ENCODE peak calls at places on chromosomes 4 and X, in seven cellular contexts. A is tibial nerve, X is psoas muscle, G is astrocyte of the spinal cord, S is left lung, J is astrocyte of the cerebellum, D is thyroid gland. M is an unnamed sample.

GRCh38 chr4:8665406-8666360 is 73.1 kb downstream of the CPZ start:
- DNase-seq in G (no peak), D (no peak), J (no peak), A (no peak), X (no peak), S (no peak), M (no peak)

GRCh38 chrX:13216139-13216538 is 103.7 kb downstream of the ATXN3L start:
- DNase-seq in D (no peak), S (no peak), G (no peak), A (no peak), X (no peak), J (no peak), M (no peak)

GRCh38 chr4:84578540-84579409 is 4.2 kb upstream of the CDS1 start:
- DNase-seq in S (no peak), J (peak), D (peak), A (peak), X (no peak), G (peak), M (no peak)

GRCh38 chr4:76626686-76627465 is 191.8 kb downstream of the SHROOM3 start:
- DNase-seq in G (no peak), J (no peak), A (no peak), D (no peak), X (no peak), S (no peak), M (no peak)

GRCh38 chr4:168908093-168908492 is 102.0 kb downstream of the CBR4 start:
- DNase-seq in G (peak), D (no peak), J (peak), X (no peak), S (no peak), A (no peak), M (no peak)

GRCh38 chr4:1474126-1475090 is 68.2 kb upstream of the NKX1-1 start:
- DNase-seq in A (no peak), D (no peak), G (no peak), X (no peak), S (no peak), J (no peak), M (no peak)

GRCh38 chr4:65665951-65666523 is 4.3 kb downstream of the EPHA5 start:
- DNase-seq in J (peak), G (peak), A (no peak), D (no peak), X (no peak), S (no peak), M (no peak)

GRCh38 chr4:142373610-142374009 is 472.5 kb downstream of the INPP4B start:
- DNase-seq in A (no peak), G (peak), X (no peak), D (no peak), J (no peak), S (no peak), M (no peak)

GRCh38 chr4:69497081-69497480 is 1.4 kb upstream of the UGT2B4 start:
- DNase-seq in X (no peak), J (peak), D (no peak), S (no peak), G (peak), A (no peak), M (no peak)

GRCh38 chrX:153779891-153780677 is 757 bp upstream of the SRPK3 start:
- DNase-seq in A (no peak), S (no peak), X (no peak), J (no peak), D (no peak), G (no peak), M (no peak)

GRCh38 chrX:125651426-125651825 is 331.8 kb downstream of the TEX13C start:
- DNase-seq in J (no peak), G (peak), D (no peak), A (no peak), X (no peak), S (no peak), M (no peak)

GRCh38 chr4:91298156-91298700 is 1005.5 kb upstream of the GRID2 start:
- DNase-seq in D (no peak), X (no peak), G (no peak), S (no peak), A (no peak), J (no peak), M (no peak)

GRCh38 chrX:101595739-101596419 is 21.9 kb downstream of the ARMCX6 start:
- DNase-seq in S (no peak), A (peak), D (peak), G (peak), X (no peak), J (peak), M (no peak)

GRCh38 chrX:11196476-11196875 is 85.3 kb downstream of the HCCS start:
- DNase-seq in A (no peak), G (no peak), X (no peak), J (peak), D (no peak), S (no peak), M (no peak)

GRCh38 chr4:7397206-7398103 is 37.3 kb downstream of the PSAPL1 start:
- DNase-seq in G (no peak), J (no peak), X (no peak), D (no peak), A (no peak), S (no peak), M (no peak)

GRCh38 chr4:110681381-110681780 is 58.5 kb upstream of the PITX2 start:
- DNase-seq in G (no peak), X (no peak), S (no peak), A (no peak), J (no peak), D (no peak), M (no peak)

GRCh38 chr4:183801460-183802168 is 103.5 kb upstream of the STOX2 start:
- DNase-seq in S (no peak), D (peak), X (no peak), J (no peak), A (no peak), G (no peak), M (no peak)

GRCh38 chr4:120718979-120719566 is 203.5 kb downstream of the PRDM5 start:
- DNase-seq in S (no peak), D (peak), G (peak), A (no peak), J (peak), X (peak), M (no peak)

GRCh38 chrX:136126892-136127406 is 20.4 kb upstream of the FHL1 start:
- DNase-seq in J (no peak), A (no peak), D (no peak), G (peak), S (no peak), X (no peak), M (no peak)

GRCh38 chr4:92215471-92215870 is 88.3 kb upstream of the GRID2 start:
- DNase-seq in A (no peak), G (no peak), X (no peak), J (no peak), D (no peak), S (no peak), M (no peak)

GRCh38 chrX:104324871-104325585 is 70.3 kb upstream of the ESX1 start:
- DNase-seq in G (no peak), X (no peak), A (no peak), D (no peak), S (no peak), J (no peak), M (no peak)

GRCh38 chr4:151226004-151226932 is 50.7 kb upstream of the PRSS48 start:
- DNase-seq in G (peak), A (no peak), D (no peak), J (peak), X (no peak), S (no peak), M (no peak)

GRCh38 chrX:134721766-134722532 is 63.7 kb upstream of the PLAC1 start:
- DNase-seq in S (no peak), A (no peak), J (no peak), G (no peak), D (no peak), X (no peak), M (no peak)

GRCh38 chrX:19825271-19825670 is 62.1 kb downstream of the SH3KBP1 start:
- DNase-seq in J (no peak), G (no peak), A (no peak), S (no peak), D (no peak), X (no peak), M (no peak)

GRCh38 chrX:9597361-9598035 is 132.6 kb downstream of the TBL1X start:
- DNase-seq in S (no peak), X (no peak), A (no peak), J (no peak), G (no peak), D (no peak), M (no peak)

GRCh38 chr4:186725422-186726149 is 1.9 kb upstream of the FAT1 start:
- DNase-seq in J (peak), G (peak), S (peak), X (peak), D (peak), A (peak), M (peak)

GRCh38 chr4:22969314-22969896 is 276.7 kb downstream of the GBA3 start:
- DNase-seq in D (no peak), A (no peak), X (no peak), S (no peak), G (peak), J (peak), M (no peak)

GRCh38 chr4:169030575-169030982 is 20.5 kb upstream of the CBR4 start:
- DNase-seq in G (peak), J (no peak), X (no peak), D (no peak), A (no peak), S (no peak), M (no peak)

GRCh38 chrX:28880136-28880535 is 292.9 kb downstream of the IL1RAPL1 start:
- DNase-seq in A (no peak), G (peak), X (no peak), S (no peak), D (no peak), J (no peak), M (no peak)

GRCh38 chr4:21790437-21791029 is 158.0 kb downstream of the KCNIP4 start:
- DNase-seq in D (no peak), S (no peak), A (no peak), G (peak), J (peak), X (no peak), M (no peak)

GRCh38 chr4:186297013-186297645 is 31.1 kb downstream of the F11 start:
- DNase-seq in D (no peak), A (no peak), S (no peak), J (peak), G (peak), X (no peak), M (no peak)

GRCh38 chrX:17803449-17803848 is 57.6 kb downstream of the RAI2 start:
- DNase-seq in D (peak), X (no peak), J (no peak), A (no peak), S (no peak), G (no peak), M (no peak)

GRCh38 chr4:65670331-65671031 is at the start of gene EPHA5:
- DNase-seq in J (peak), D (peak), A (peak), X (peak), G (peak), S (peak), M (no peak)

GRCh38 chr4:47031011-47031678 is at the start of gene GABRB1:
- DNase-seq in J (peak), S (peak), A (no peak), G (peak), X (peak), D (peak), M (peak)

GRCh38 chr4:86895692-86896488 is 3.7 kb upstream of the C4orf36 start:
- DNase-seq in D (no peak), G (peak), S (no peak), J (peak), A (peak), X (no peak), M (no peak)

GRCh38 chr4:77151246-77151645 is 5.8 kb upstream of the CCNG2 start:
- DNase-seq in A (no peak), J (no peak), G (no peak), S (no peak), D (no peak), X (no peak), M (no peak)

GRCh38 chr4:24576276-24576675 is 8.1 kb downstream of the DHX15 start:
- DNase-seq in S (no peak), G (no peak), J (no peak), D (no peak), X (no peak), A (no peak), M (no peak)

GRCh38 chr4:143382539-143382938 is 45.9 kb downstream of the GAB1 start:
- DNase-seq in G (peak), A (no peak), S (no peak), D (no peak), X (no peak), J (no peak), M (no peak)

GRCh38 chr4:1285790-1286553 is 3.7 kb upstream of the MAEA start:
- DNase-seq in A (no peak), G (no peak), D (no peak), X (no peak), S (no peak), J (no peak), M (no peak)

DNA sequence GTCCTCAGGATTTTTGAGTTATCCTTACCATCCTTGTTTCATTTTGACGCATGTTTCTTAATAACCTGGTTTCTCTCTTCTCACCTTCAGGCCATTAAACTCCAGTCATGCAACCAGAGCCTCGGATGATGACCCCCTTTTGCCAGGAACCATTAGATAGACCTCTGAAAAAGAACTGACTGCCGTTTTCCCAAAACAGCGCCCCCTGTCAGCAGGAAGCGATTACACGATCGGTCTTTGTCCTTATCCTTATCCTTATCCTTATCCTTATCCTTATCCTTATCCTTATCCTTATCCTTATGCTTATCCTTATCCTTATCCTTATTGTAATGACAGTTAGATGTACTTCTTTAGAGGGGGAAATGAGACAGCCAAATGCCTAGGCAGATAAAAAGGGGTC is 148.4 kb upstream of the ITM2A start:
- DNase-seq in X (no peak), S (no peak), D (no peak), A (no peak), G (no peak), J (no peak), M (no peak)
- TF ChIP-seq CTCF in X (no peak), S (no peak), D (no peak), A (no peak), G (no peak), J (no peak), M (no peak)

GRCh38 chr4:3515646-3516045 is 16.6 kb downstream of the LRPAP1 start:
- DNase-seq in D (no peak), X (peak), G (no peak), J (no peak), A (no peak), S (peak), M (no peak)
- TF ChIP-seq CTCF in D (no peak), X (no peak), G (no peak), J (no peak), A (no peak), S (no peak), M (no peak)

GRCh38 chr4:36420111-36420679 is 138.8 kb downstream of the DTHD1 start:
- DNase-seq in S (peak), D (no peak), J (no peak), X (no peak), A (no peak), G (no peak), M (no peak)

GRCh38 chr4:36411338-36411737 is 129.9 kb downstream of the DTHD1 start:
- DNase-seq in D (no peak), G (no peak), J (no peak), S (no peak), X (no peak), A (no peak), M (no peak)

GRCh38 chr4:36414248-36414647 is 132.8 kb downstream of the DTHD1 start:
- DNase-seq in J (no peak), G (no peak), D (no peak), X (no peak), S (no peak), A (no peak), M (no peak)
- TF ChIP-seq CTCF in J (peak), G (no peak), D (no peak), X (no peak), S (no peak), A (no peak), M (no peak)

DNA sequence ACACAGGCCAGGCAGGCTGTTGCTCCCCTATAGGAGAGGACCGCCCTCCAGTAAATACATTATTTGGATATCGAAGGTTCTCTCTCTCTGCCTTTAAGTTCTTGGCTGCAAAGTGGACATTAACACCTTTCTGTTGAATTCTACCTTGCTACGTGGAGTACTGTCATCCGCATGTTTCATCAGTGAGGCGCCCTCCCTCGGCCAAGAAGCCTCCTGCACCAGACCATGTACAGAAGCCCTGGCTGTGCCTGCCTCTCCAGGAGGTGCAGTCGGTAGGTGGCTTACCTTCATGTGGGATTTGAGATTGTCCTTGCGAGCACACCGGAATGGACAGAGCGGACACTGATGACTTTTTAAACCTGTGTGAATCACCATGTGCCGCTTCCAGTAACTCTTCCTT is 46.7 kb downstream of the ZNF827 start:
- DNase-seq in S (no peak), G (no peak), J (no peak), D (no peak), X (no peak), A (no peak), M (no peak)
- TF ChIP-seq CTCF in S (no peak), G (peak), J (no peak), D (no peak), X (no peak), A (no peak), M (no peak)

DNA sequence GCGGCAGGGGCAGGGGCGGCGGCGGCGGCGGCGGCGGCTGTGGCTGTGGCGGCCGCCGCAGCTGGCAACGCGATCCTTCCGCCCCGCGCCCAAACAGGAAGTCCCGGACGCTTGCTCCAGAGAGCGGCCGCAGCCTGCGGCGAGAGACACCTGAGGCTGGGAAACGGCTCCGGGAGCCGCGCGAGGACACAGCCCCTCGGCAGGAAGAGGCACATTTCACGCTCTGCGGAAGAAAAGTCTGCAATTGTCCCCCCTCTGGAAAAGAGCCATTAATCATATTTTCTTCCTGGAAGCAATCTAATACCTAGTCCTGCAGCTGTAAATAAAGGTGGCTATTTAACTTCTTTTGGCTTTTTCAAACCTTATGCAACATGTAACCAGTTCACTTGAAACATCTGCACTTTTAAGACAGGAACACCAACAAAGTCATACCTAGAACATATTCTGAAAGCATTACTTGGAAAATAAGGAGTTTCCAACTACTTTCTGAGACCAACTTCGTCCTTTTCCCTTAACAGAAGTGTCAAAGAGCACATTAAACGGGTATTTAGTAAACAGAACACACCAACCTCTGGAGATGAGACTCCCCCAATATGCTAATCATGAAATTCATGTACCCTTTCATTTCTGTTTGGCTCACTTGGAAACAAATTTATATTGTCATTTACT is 69.0 kb downstream of the NOCT start:
- DNase-seq in X (no peak), D (no peak), S (peak), G (no peak), J (no peak), A (no peak), M (no peak)
- TF ChIP-seq CTCF in X (peak), D (no peak), S (no peak), G (no peak), J (no peak), A (no peak), M (no peak)

GRCh38 chr4:135371137-135371536 is 1169.5 kb upstream of the PABPC4L start:
- DNase-seq in G (no peak), S (no peak), J (no peak), X (no peak), A (no peak), D (no peak), M (no peak)
- TF ChIP-seq CTCF in G (no peak), S (no peak), J (no peak), X (no peak), A (no peak), D (no peak), M (no peak)

GRCh38 chrX:7068939-7069367 is 78.6 kb upstream of the STS start:
- DNase-seq in J (no peak), G (no peak), X (no peak), A (no peak), S (no peak), D (no peak), M (no peak)
- TF ChIP-seq CTCF in J (peak), G (peak), X (no peak), A (no peak), S (no peak), D (no peak), M (no peak)

M was measured in omental fat pad.